ENCODE peak calls at places on chromosomes 3 and 15, in nine cellular contexts. Q is Caki2, Y is NCI-H1048, T is GM12865, J is neuronal stem cell, D is posterior cingulate gyrus, W is WTC11, F is T-helper 17 cell, L is cardiac muscle cell. V is an unnamed sample.

GRCh38 chr3:42704136-42704841 is 1.7 kb upstream of the HHATL start:
- DNase-seq in Q (no peak), Y (no peak), T (no peak), J (no peak), D (peak; percentile 15), W (no peak), F (no peak), L (no peak), V (no peak)

GRCh38 chr3:156682491-156682890 is 8.1 kb downstream of the TIPARP start:
- DNase-seq in Q (no peak), Y (no peak), T (no peak), J (no peak), D (no peak), W (no peak), F (no peak), L (no peak), V (no peak)

GRCh38 chr15:34729056-34729455 is 25.7 kb downstream of the GJD2 start:
- DNase-seq in Q (no peak), Y (no peak), T (no peak), J (no peak), D (no peak), W (no peak), F (no peak), L (no peak), V (no peak)

GRCh38 chr3:71341721-71342120 is 241.8 kb downstream of the FOXP1 start:
- DNase-seq in Q (peak; percentile 13), Y (no peak), T (no peak), J (no peak), D (no peak), W (no peak), F (no peak), L (peak; percentile 74), V (no peak)

GRCh38 chr15:85580914-85581313 is 200.5 kb downstream of the AKAP13 start:
- DNase-seq in Q (peak; percentile 24), Y (no peak), T (peak; percentile 69), J (no peak), D (no peak), W (no peak), F (peak; percentile 27), L (no peak), V (no peak)

GRCh38 chr3:32200991-32201758 is 37.3 kb upstream of the CMTM8 start:
- DNase-seq in Q (no peak), Y (no peak), T (no peak), J (no peak), D (no peak), W (no peak), F (no peak), L (peak; percentile 77), V (no peak)

GRCh38 chr3:121998030-121998580 is 23.9 kb downstream of the ILDR1 start:
- DNase-seq in Q (peak; percentile 32), Y (no peak), T (peak; percentile 66), J (no peak), D (no peak), W (no peak), F (no peak), L (peak; percentile 54), V (no peak)

GRCh38 chr3:13073042-13073906 is at the start of gene IQSEC1:
- DNase-seq in Q (no peak), Y (no peak), T (peak; percentile 76), J (peak; percentile 77), D (peak; percentile 76), W (peak; percentile 80), F (peak; percentile 73), L (peak; percentile 23), V (peak; percentile 93)

GRCh38 chr3:141959921-141960554 is 83.6 kb downstream of the ATP1B3 start:
- DNase-seq in Q (no peak), Y (no peak), T (no peak), J (no peak), D (no peak), W (no peak), F (no peak), L (peak; percentile 74), V (no peak)

GRCh38 chr15:82647835-82648256 is 683 bp upstream of the CPEB1 start:
- DNase-seq in Q (no peak), Y (no peak), T (peak; percentile 76), J (no peak), D (no peak), W (peak; percentile 68), F (peak; percentile 23), L (no peak), V (no peak)

GRCh38 chr15:34753236-34753894 is 1.4 kb downstream of the GJD2 start:
- DNase-seq in Q (peak; percentile 50), Y (no peak), T (no peak), J (peak; percentile 77), D (no peak), W (peak; percentile 83), F (no peak), L (peak; percentile 71), V (no peak)

GRCh38 chr3:21752749-21753347 is 1.8 kb upstream of the ZNF385D start:
- DNase-seq in Q (peak; percentile 43), Y (peak; percentile 69), T (peak; percentile 34), J (no peak), D (no peak), W (no peak), F (no peak), L (peak; percentile 73), V (peak; percentile 36)

GRCh38 chr3:101070260-101071121 is 77.3 kb upstream of the ABI3BP start:
- DNase-seq in Q (peak; percentile 30), Y (no peak), T (peak; percentile 75), J (peak; percentile 14), D (peak; percentile 18), W (peak; percentile 92), F (peak; percentile 29), L (peak; percentile 25), V (peak; percentile 66)